ENCODE peak calls at places on chromosome 22, in nine cellular contexts. U, S, E, K, N, B, R, F and I are unnamed samples.

GRCh38 chr22:37498289-37498909 is 12.2 kb upstream of the MFNG start:
- DNase-seq in K (no peak), R (no peak), B (peak), U (peak), N (no peak), F (no peak), S (peak), E (peak), I (no peak)

GRCh38 chr22:25747245-25747944 is 5.4 kb downstream of the MYO18B start:
- DNase-seq in B (no peak), S (no peak), R (peak), U (no peak), E (peak), K (peak), N (no peak), F (peak), I (no peak)

GRCh38 chr22:17232406-17232805 is 13.2 kb upstream of the ADA2 start:
- DNase-seq in K (no peak), U (no peak), R (no peak), S (no peak), E (no peak), F (no peak), B (no peak), N (no peak), I (no peak)

GRCh38 chr22:46735747-46736608 is 2.1 kb downstream of the CERK start:
- DNase-seq in F (no peak), U (no peak), B (no peak), S (no peak), K (peak), R (no peak), E (no peak), N (no peak), I (no peak)

GRCh38 chr22:42613869-42614268 is 814 bp downstream of the POLDIP3 start:
- DNase-seq in S (no peak), E (no peak), U (no peak), R (peak), F (no peak), K (no peak), B (no peak), N (no peak), I (peak)

GRCh38 chr22:48627203-48627602 is 1200.5 kb downstream of the BRD1 start:
- DNase-seq in S (no peak), F (no peak), R (no peak), N (peak), K (no peak), B (no peak), E (no peak), U (no peak), I (no peak)

GRCh38 chr22:46397514-46397913 is 62.0 kb downstream of the TRMU start:
- DNase-seq in K (no peak), R (no peak), N (no peak), E (no peak), B (no peak), F (no peak), U (no peak), S (no peak), I (no peak)

GRCh38 chr22:30866811-30867271 is 101.7 kb downstream of the MORC2 start:
- DNase-seq in E (peak), N (no peak), B (no peak), F (no peak), U (no peak), S (no peak), R (no peak), K (no peak), I (peak)

GRCh38 chr22:31628969-31629723 is 32.9 kb downstream of the PISD start:
- DNase-seq in E (no peak), K (no peak), F (no peak), S (no peak), R (no peak), U (no peak), N (no peak), B (no peak), I (no peak)